ENCODE peak calls at places on chromosomes 5 and 9, in seven cellular contexts. D, R, Y, T, G, O and Z are unnamed samples.

GRCh38 chr9:32426278-32426939 is 42.0 kb downstream of the ACO1 start:
- DNase-seq in G (peak; percentile 71), Y (peak; percentile 98), R (no peak), T (peak; percentile 99), O (peak; percentile 93), D (no peak), Z (no peak)

GRCh38 chr5:153372433-153373167 is 117.9 kb upstream of the GRIA1 start:
- DNase-seq in O (no peak), D (no peak), G (peak; percentile 4), R (no peak), T (no peak), Y (no peak), Z (no peak)

GRCh38 chr5:135208555-135209494 is 174.8 kb upstream of the PITX1 start:
- DNase-seq in O (peak; percentile 95), D (no peak), T (peak; percentile 98), R (no peak), Y (peak; percentile 98), G (peak; percentile 74), Z (peak; percentile 27)

GRCh38 chr5:59038169-59039002 is 455.5 kb downstream of the RAB3C start:
- DNase-seq in R (peak; percentile 46), D (no peak), Y (peak; percentile 37), G (no peak), T (peak; percentile 19), O (no peak), Z (no peak)

GRCh38 chr9:13568446-13568845 is 289.0 kb upstream of the MPDZ start:
- DNase-seq in G (no peak), T (no peak), R (no peak), D (no peak), Y (no peak), O (peak; percentile 37), Z (no peak)

GRCh38 chr5:122312670-122312988 is 592 bp downstream of the SNCAIP start:
- DNase-seq in G (peak; percentile 2), T (peak; percentile 40), O (peak; percentile 32), Y (peak; percentile 34), R (peak; percentile 53), D (peak; percentile 30), Z (peak; percentile 25)

GRCh38 chr5:10555134-10555733 is 8.6 kb upstream of the ANKRD33B start:
- DNase-seq in Y (peak; percentile 67), D (no peak), T (peak; percentile 91), G (peak; percentile 47), O (peak; percentile 83), R (no peak), Z (no peak)

GRCh38 chr5:15501057-15501791 is 1.2 kb downstream of the FBXL7 start:
- DNase-seq in R (peak; percentile 86), O (peak; percentile 87), D (peak; percentile 57), G (peak; percentile 17), T (peak; percentile 76), Y (peak; percentile 78), Z (peak; percentile 25)

GRCh38 chr9:18256574-18256973 is 217.4 kb upstream of the ADAMTSL1 start:
- DNase-seq in R (no peak), O (no peak), D (no peak), Y (peak; percentile 55), T (peak; percentile 72), G (no peak), Z (peak; percentile 26)

GRCh38 chr5:100667021-100667671 is 132.0 kb downstream of the FAM174A start:
- DNase-seq in T (peak; percentile 43), Y (peak; percentile 84), R (no peak), G (peak; percentile 92), O (peak; percentile 57), D (no peak), Z (no peak)

GRCh38 chr9:89802809-89803355 is 198.1 kb downstream of the GADD45G start:
- DNase-seq in G (no peak), O (no peak), D (no peak), T (no peak), Y (peak; percentile 21), R (no peak), Z (no peak)

GRCh38 chr5:107857785-107858184 is 187.0 kb upstream of the EFNA5 start:
- DNase-seq in O (no peak), Y (no peak), R (no peak), G (no peak), D (no peak), T (no peak), Z (no peak)

GRCh38 chr9:121321039-121321503 is 49.0 kb downstream of the STOM start:
- DNase-seq in O (peak; percentile 73), D (no peak), T (no peak), Y (peak; percentile 46), G (no peak), R (no peak), Z (no peak)

GRCh38 chr9:32454280-32454679 is 69.8 kb downstream of the ACO1 start:
- DNase-seq in R (no peak), T (no peak), Y (no peak), G (no peak), O (no peak), D (no peak), Z (no peak)

GRCh38 chr9:125650271-125650737 is 56.7 kb downstream of the MAPKAP1 start:
- DNase-seq in Y (peak; percentile 44), D (no peak), R (no peak), T (peak; percentile 46), G (peak; percentile 86), O (peak; percentile 64), Z (no peak)

GRCh38 chr5:120678279-120678678 is 214.2 kb downstream of the PRR16 start:
- DNase-seq in G (no peak), D (no peak), Y (peak; percentile 41), T (peak; percentile 74), R (no peak), O (peak; percentile 61), Z (no peak)

GRCh38 chr9:117718701-117719100 is 14.5 kb downstream of the TLR4 start:
- DNase-seq in R (no peak), T (no peak), G (no peak), O (no peak), D (no peak), Y (no peak), Z (no peak)

GRCh38 chr5:35803221-35803651 is 53.5 kb upstream of the IL7R start:
- DNase-seq in T (peak; percentile 79), R (peak; percentile 90), G (no peak), Y (peak; percentile 69), D (peak; percentile 46), O (peak; percentile 49), Z (no peak)

GRCh38 chr5:759111-759741 is 25.3 kb downstream of the ZDHHC11B start:
- DNase-seq in O (no peak), G (no peak), T (no peak), D (peak; percentile 61), R (peak; percentile 43), Y (peak; percentile 25), Z (peak; percentile 84)

GRCh38 chr5:101455048-101455447 is 552.0 kb upstream of the ST8SIA4 start:
- DNase-seq in D (no peak), R (no peak), Y (no peak), T (no peak), O (no peak), G (no peak), Z (no peak)

GRCh38 chr9:108937561-108938305 is 3.5 kb downstream of the ABITRAM start:
- DNase-seq in Y (no peak), D (no peak), G (no peak), O (no peak), T (no peak), R (no peak), Z (no peak)

GRCh38 chr9:2116073-2116472 is 100.9 kb downstream of the SMARCA2 start:
- DNase-seq in R (peak; percentile 57), Y (peak; percentile 15), G (peak; percentile 18), O (no peak), D (no peak), T (no peak), Z (no peak)

GRCh38 chr5:55172937-55173695 is at the start of gene CDC20B:
- DNase-seq in R (peak; percentile 96), O (peak; percentile 45), Y (peak; percentile 60), G (peak; percentile 77), T (peak; percentile 63), D (peak; percentile 83), Z (peak; percentile 76)

GRCh38 chr5:105230516-105230915 is 1667.9 kb upstream of the NUDT12 start:
- DNase-seq in D (no peak), T (no peak), R (no peak), Y (no peak), G (no peak), O (no peak), Z (no peak)

GRCh38 chr5:134539732-134540131 is 14.3 kb downstream of the JADE2 start:
- DNase-seq in O (no peak), R (peak; percentile 58), Y (no peak), T (no peak), D (no peak), G (no peak), Z (no peak)

GRCh38 chr9:112379177-112380101 is 469 bp upstream of the HSDL2 start:
- DNase-seq in Y (peak; percentile 98), D (peak; percentile 97), G (peak; percentile 97), O (peak; percentile 93), T (peak; percentile 97), R (peak; percentile 99), Z (peak; percentile 100)
- H3K9ac ChIP-seq in Y (peak overlapping the region; percentile 98), D (peak overlapping the region; percentile 90), G (peak overlapping the region; percentile 93), O (peak overlapping the region; percentile 94), T (peak overlapping the region; percentile 87), R (peak overlapping the region; percentile 16), Z (peak overlapping the region; percentile 91)

GRCh38 chr9:129900263-129901041 is 65.2 kb downstream of the USP20 start:
- DNase-seq in Y (no peak), D (no peak), T (no peak), G (no peak), O (no peak), R (no peak), Z (no peak)
- H3K9ac ChIP-seq in Y (no peak overlapping the region), D (no peak overlapping the region), T (no peak overlapping the region), G (no peak overlapping the region), O (no peak overlapping the region), R (no peak overlapping the region), Z (no peak overlapping the region)

DNA sequence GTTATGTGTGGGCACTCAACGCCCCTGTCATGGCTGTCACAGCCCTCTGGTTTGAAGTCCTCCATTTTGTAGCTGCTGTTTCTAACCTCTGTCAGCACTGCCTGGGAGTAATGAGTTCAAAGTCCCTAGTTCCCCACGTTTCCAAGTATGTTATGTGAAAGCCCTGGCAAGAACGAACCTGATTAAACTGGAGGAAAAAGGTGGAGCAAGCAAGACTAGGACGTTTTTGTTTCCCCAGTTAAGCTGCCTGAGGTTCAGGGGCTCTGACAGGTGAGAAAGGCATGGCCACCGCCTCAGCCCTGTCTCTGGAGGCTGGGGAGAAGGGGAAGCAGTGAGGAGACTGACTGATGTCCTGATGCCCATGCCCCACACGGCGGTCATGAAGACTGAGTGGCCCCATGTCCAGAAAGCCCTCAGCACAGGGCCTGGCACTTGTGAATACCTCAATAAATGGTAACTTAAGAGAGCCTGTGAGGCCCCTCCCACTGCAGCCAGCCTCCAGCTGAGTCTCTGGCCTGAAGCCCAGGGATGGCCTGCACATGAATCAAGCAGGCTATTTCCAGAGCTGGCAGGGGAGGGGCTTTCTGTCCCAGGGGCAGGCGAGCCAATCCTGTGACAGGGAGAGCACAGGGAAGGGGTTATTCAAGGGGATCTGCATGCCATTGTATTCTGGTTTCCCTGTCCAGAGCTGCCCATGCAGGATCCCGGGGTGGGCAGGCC is 61.8 kb downstream of the PFDN1 start:
- DNase-seq in G (peak; percentile 78), D (peak; percentile 66), Y (peak; percentile 90), R (peak; percentile 88), T (peak; percentile 92), O (peak; percentile 87), Z (peak; percentile 92)
- H3K9ac ChIP-seq in G (no peak overlapping the region), D (no peak overlapping the region), Y (no peak overlapping the region), R (no peak overlapping the region), T (no peak overlapping the region), O (peak overlapping the region; percentile 49), Z (peak overlapping the region; percentile 62)

DNA sequence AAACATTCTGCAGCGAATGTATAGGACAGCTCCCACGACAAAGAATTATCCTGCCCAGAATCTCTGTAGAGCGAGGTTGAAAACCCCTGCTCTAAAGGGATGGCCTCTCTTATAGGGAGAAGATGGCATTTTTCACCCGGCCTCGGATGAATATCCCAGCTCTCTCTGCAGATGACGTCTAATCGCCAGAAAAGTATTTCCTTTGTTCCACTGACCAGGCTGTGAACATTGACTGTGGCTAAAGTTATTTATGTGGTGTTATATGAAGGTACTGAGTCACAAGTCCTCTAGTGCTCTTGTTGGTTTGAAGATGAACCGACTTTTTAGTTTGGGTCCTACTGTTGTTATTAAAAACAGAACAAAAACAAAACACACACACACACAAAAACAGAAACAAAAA is 17.4 kb upstream of the RARS1 start:
- DNase-seq in D (no peak), O (peak; percentile 89), G (no peak), T (peak; percentile 93), Y (peak; percentile 78), R (no peak), Z (no peak)
- H3K9ac ChIP-seq in D (no peak overlapping the region), O (peak overlapping the region; percentile 53), G (no peak overlapping the region), T (peak overlapping the region; percentile 6), Y (no peak overlapping the region), R (no peak overlapping the region), Z (no peak overlapping the region)